ENCODE peak calls at places on chromosomes 11 and 22, in eight cellular contexts. A, J, G, T, W, X, P and F are unnamed samples. For H3K4me1, the result is how much of the 10 kb centered on the place peaks cover.

GRCh38 chr11:86952933-86953637 is 2.1 kb downstream of the FZD4 start:
- DNase-seq in A (no peak), J (peak), G (no peak), T (no peak), W (no peak), X (peak), P (no peak), F (no peak)

GRCh38 chr22:50141891-50142363 is 28.6 kb upstream of the PANX2 start:
- DNase-seq in A (no peak), J (no peak), G (no peak), T (peak), W (no peak), X (peak), P (no peak), F (no peak)

GRCh38 chr11:12232160-12232559 is 121.8 kb downstream of the MICAL2 start:
- DNase-seq in A (no peak), J (peak), G (no peak), T (no peak), W (no peak), X (no peak), P (no peak), F (no peak)

GRCh38 chr11:46918087-46918751 is at the start of gene LRP4:
- DNase-seq in A (peak), J (no peak), G (no peak), T (no peak), W (no peak), X (peak), P (peak), F (no peak)

GRCh38 chr11:30508594-30508993 is 77.6 kb downstream of the MPPED2 start:
- DNase-seq in A (peak), J (no peak), G (no peak), T (no peak), W (no peak), X (no peak), P (no peak), F (no peak)

GRCh38 chr22:36363378-36363931 is 24.3 kb downstream of the MYH9 start:
- DNase-seq in A (no peak), J (no peak), G (no peak), T (no peak), W (no peak), X (no peak), P (no peak), F (no peak)

GRCh38 chr11:96426356-96427103 is 36.7 kb downstream of the JRKL start:
- DNase-seq in A (no peak), J (peak), G (no peak), T (peak), W (no peak), X (peak), P (peak), F (no peak)

GRCh38 chr11:47923667-47924066 is 56.7 kb upstream of the PTPRJ start:
- DNase-seq in A (peak), J (no peak), G (peak), T (no peak), W (no peak), X (peak), P (no peak), F (no peak)

GRCh38 chr22:18024276-18024939 is at the start of gene MICAL3:
- DNase-seq in A (peak), J (peak), G (no peak), T (peak), W (peak), X (peak), P (peak), F (no peak)

GRCh38 chr11:116482716-116483115 is 290.1 kb downstream of the BUD13 start:
- DNase-seq in A (no peak), J (no peak), G (no peak), T (no peak), W (no peak), X (no peak), P (no peak), F (no peak)

GRCh38 chr11:119100246-119100959 is 1.2 kb downstream of the DPAGT1 start:
- DNase-seq in A (no peak), J (peak), G (no peak), T (no peak), W (no peak), X (peak), P (no peak), F (no peak)

GRCh38 chr22:30705710-30706651 is 11.3 kb downstream of the OSBP2 start:
- DNase-seq in A (no peak), J (peak), G (no peak), T (no peak), W (no peak), X (peak), P (no peak), F (no peak)

GRCh38 chr11:34155057-34155758 is 49.8 kb downstream of the NAT10 start:
- DNase-seq in A (no peak), J (no peak), G (peak), T (no peak), W (no peak), X (peak), P (no peak), F (no peak)

GRCh38 chr11:17596711-17597110 is 49.7 kb downstream of the OTOG start:
- DNase-seq in A (no peak), J (no peak), G (no peak), T (no peak), W (peak), X (no peak), P (no peak), F (peak)

GRCh38 chr11:10473371-10473770 is 18.3 kb downstream of the AMPD3 start:
- DNase-seq in A (no peak), J (no peak), G (no peak), T (no peak), W (no peak), X (no peak), P (no peak), F (no peak)

GRCh38 chr11:4523666-4524065 is 21.3 kb upstream of the OR52M1 start:
- DNase-seq in A (no peak), J (no peak), G (no peak), T (no peak), W (no peak), X (no peak), P (no peak), F (no peak)

GRCh38 chr11:105000797-105001196 is 22.2 kb downstream of the CASP5 start:
- DNase-seq in A (no peak), J (no peak), G (peak), T (no peak), W (no peak), X (no peak), P (peak), F (no peak)

GRCh38 chr11:118437046-118437735 is 899 bp downstream of the KMT2A start:
- DNase-seq in A (peak), J (peak), G (peak), T (peak), W (peak), X (peak), P (peak), F (no peak)

GRCh38 chr11:32884770-32885384 is 7.7 kb upstream of the QSER1 start:
- DNase-seq in A (no peak), J (no peak), G (no peak), T (no peak), W (no peak), X (peak), P (no peak), F (no peak)

GRCh38 chr11:11306855-11307254 is 46.2 kb downstream of the CSNK2A3 start:
- DNase-seq in A (no peak), J (no peak), G (no peak), T (no peak), W (no peak), X (no peak), P (no peak), F (no peak)

GRCh38 chr11:120192831-120193625 is 17.8 kb upstream of the OAF start:
- DNase-seq in A (no peak), J (no peak), G (no peak), T (no peak), W (no peak), X (no peak), P (no peak), F (no peak)

GRCh38 chr11:100706179-100706578 is 19.1 kb downstream of the ARHGAP42 start:
- DNase-seq in A (no peak), J (peak), G (no peak), T (no peak), W (no peak), X (no peak), P (no peak), F (no peak)

GRCh38 chr11:44595964-44596381 is 30.5 kb downstream of the CD82 start:
- DNase-seq in A (peak), J (no peak), G (no peak), T (no peak), W (no peak), X (peak), P (peak), F (peak)

GRCh38 chr11:134592391-134592990 is 180.4 kb upstream of the B3GAT1 start:
- DNase-seq in A (no peak), J (no peak), G (peak), T (peak), W (peak), X (no peak), P (no peak), F (no peak)

GRCh38 chr22:49797706-49798105 is 30.0 kb downstream of the BRD1 start:
- DNase-seq in A (no peak), J (no peak), G (no peak), T (no peak), W (no peak), X (no peak), P (no peak), F (no peak)

GRCh38 chr22:33848251-33848650 is 72.0 kb downstream of the LARGE1 start:
- DNase-seq in A (no peak), J (peak), G (no peak), T (no peak), W (no peak), X (no peak), P (no peak), F (no peak)

GRCh38 chr11:6736495-6737121 is 35.2 kb downstream of the OR2AG2 start:
- DNase-seq in A (no peak), J (peak), G (no peak), T (no peak), W (no peak), X (no peak), P (no peak), F (no peak)

GRCh38 chr11:6737872-6738466 is 33.8 kb downstream of the OR2AG2 start:
- DNase-seq in A (no peak), J (peak), G (no peak), T (no peak), W (no peak), X (peak), P (peak), F (no peak)

GRCh38 chr11:6733326-6734030 is 38.3 kb downstream of the OR2AG2 start:
- DNase-seq in A (no peak), J (no peak), G (no peak), T (no peak), W (no peak), X (no peak), P (peak), F (no peak)

GRCh38 chr11:6735306-6735705 is 36.5 kb downstream of the OR2AG2 start:
- DNase-seq in A (no peak), J (peak), G (no peak), T (no peak), W (no peak), X (no peak), P (no peak), F (no peak)

DNA sequence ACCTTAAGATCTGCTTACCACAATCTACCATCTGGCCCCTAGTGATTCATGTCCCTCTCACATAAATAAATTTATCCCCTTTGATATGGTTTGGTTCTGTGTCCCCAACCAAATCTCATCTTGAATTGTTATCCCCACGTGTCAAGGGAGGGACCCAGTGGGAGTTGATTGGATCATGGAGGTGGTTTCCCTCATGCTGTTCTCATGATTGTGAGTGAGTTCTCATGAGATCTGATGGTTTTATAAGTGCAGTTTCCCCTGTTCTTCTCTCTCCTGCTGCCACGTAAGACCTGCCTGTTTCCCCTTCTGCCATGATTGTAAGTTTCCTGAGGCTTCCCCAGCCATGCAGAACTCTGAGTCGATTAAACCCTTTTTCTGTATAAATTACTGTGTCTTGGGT is 37.2 kb downstream of the OR2AG2 start:
- DNase-seq in A (no peak), J (no peak), G (no peak), T (no peak), W (no peak), X (no peak), P (no peak), F (no peak)
- H3K4me1 ChIP-seq in A (under half), J (under half), G (under half), T (under half), W (under half), X (under half), P (half or more), F (under half)

DNA sequence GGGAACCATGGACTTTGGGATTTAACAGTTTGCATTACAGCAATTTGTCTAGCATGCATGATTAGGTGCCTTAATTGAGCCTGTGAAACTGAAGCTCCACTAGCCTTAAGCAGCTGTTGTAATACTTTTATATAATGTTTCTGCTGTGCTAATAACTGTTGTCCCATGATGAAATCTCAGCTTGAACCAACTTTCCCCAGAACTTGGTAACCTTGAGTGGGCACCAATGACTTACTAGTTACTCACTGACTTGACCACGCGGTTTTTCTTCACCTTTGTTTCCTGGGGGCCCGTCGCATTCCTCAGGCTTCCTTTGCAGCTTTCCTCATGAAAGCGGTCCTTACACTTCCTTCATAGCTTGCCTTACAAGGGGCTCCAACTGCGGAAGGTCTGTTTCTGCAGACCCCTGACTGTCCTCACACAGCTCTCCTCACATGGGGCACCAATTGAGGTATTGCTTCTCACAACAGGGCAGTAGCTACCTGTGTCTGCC is 11.2 kb upstream of the GLYATL1 start:
- DNase-seq in A (no peak), J (peak), G (no peak), T (peak), W (no peak), X (no peak), P (no peak), F (no peak)
- H3K4me3 ChIP-seq in A (no peak), J (no peak), G (no peak), T (no peak), W (no peak), X (no peak), P (no peak), F (no peak)

GRCh38 chr11:69894126-69895047 is 75.2 kb upstream of the FGF3 start:
- DNase-seq in A (no peak), J (peak), G (peak), T (no peak), W (peak), X (no peak), P (no peak), F (no peak)
- H3K27ac ChIP-seq in A (no peak), J (no peak), G (no peak), T (no peak), W (no peak), X (no peak), P (no peak), F (no peak)

DNA sequence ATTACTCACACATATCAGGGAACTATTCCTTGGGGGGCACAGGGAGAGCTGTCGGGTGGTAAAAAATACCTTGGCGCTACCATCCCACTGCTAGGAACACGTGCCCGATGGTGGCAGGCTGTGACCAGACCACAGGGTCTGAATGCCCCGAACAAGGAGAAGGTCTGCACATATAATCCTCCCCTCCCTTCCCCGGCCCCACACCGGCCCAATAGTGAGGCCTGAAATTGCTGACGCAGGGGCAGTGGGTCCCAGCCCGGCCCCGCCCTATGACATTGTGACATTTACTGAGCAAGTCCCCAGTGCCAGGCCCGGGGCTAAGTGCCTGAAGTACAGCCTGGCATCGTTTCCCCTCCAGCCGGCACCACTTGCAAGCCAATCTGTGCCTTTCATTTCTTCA is 19.5 kb downstream of the MN1 start:
- DNase-seq in A (peak), J (no peak), G (no peak), T (no peak), W (no peak), X (no peak), P (no peak), F (no peak)
- H3K4me1 ChIP-seq in A (half or more), J (half or more), G (under half), T (under half), W (under half), X (under half), P (under half), F (under half)

DNA sequence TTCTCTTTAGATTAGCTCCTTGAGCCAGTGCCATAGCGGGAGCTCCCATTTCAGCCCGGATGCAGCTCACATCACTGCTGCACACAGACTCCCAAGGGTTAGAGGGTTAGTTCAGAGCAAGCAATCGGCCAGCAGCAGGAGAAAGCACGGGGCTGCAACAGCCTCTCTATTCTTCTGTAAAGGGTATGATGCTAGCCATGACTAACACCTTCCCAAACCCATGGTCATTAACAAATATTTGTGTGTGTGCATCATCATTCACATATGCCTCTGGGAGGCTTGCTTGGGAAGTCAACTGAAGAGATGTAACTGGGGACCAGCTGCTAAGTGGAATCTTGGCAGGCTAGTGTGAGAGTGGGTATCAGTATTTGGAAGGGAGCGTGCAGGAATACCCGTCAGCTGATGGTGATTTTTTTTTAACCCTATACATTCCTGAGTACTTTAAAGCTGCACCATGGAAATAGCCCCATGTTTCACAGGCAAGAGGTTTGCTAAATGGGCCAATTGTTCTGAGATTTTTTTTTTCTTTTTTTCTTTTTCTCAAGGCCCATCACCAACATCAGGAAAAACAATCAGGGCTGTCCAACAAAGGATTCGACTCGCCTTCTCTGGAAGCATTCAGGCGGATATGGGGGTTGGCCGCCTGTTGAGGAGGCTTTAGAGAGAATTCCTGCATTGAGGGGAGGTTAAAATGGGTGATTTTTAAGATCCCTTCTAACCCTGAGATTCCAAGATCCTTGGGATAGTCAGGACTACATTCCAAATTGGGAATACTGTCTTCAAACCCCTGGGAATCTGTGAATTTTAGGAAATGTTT is 33.2 kb upstream of the CCDC89 start:
- DNase-seq in A (peak), J (peak), G (no peak), T (peak), W (no peak), X (peak), P (no peak), F (peak)
- H3K4me3 ChIP-seq in A (peak), J (peak), G (peak), T (peak), W (peak), X (peak), P (no peak), F (peak)